ENCODE peak calls at places on chromosomes 6 and 20, in eight cellular contexts. U is HCT116; E is tibial artery; P is HepG2; T is CD8-positive, alpha-beta memory T cell; V is brain microvascular endothelial cell; M is PC-9; J is PC-3. F is an unnamed sample.

GRCh38 chr20:11302436-11302835 is 615.3 kb upstream of the BTBD3 start:
- DNase-seq in J (peak; percentile 13), E (no peak), U (no peak), M (no peak), V (no peak), P (no peak), T (no peak), F (peak; percentile 37)

GRCh38 chr20:57560554-57561355 is at the start of gene PCK1:
- DNase-seq in E (no peak), U (no peak), P (peak; percentile 89), V (peak; percentile 14), J (peak; percentile 40), M (no peak), T (no peak), F (no peak)

GRCh38 chr6:143196525-143197225 is 136.0 kb downstream of the AIG1 start:
- DNase-seq in V (peak; percentile 12), E (no peak), U (no peak), P (no peak), T (no peak), M (no peak), J (no peak), F (no peak)

GRCh38 chr20:24643731-24644130 is 174.3 kb downstream of the SYNDIG1 start:
- DNase-seq in J (no peak), E (no peak), T (no peak), M (no peak), U (no peak), V (no peak), P (no peak), F (no peak)

GRCh38 chr6:93423542-93423941 is 4.2 kb upstream of the EPHA7 start:
- DNase-seq in V (peak; percentile 49), E (no peak), J (peak; percentile 54), M (no peak), T (no peak), P (peak; percentile 62), U (peak; percentile 8), F (no peak)

GRCh38 chr6:111758608-111759293 is 114.5 kb downstream of the FYN start:
- DNase-seq in J (no peak), M (no peak), E (no peak), T (peak; percentile 68), V (no peak), U (no peak), P (no peak), F (no peak)

GRCh38 chr6:137033828-137034227 is 10.9 kb downstream of the IL20RA start:
- DNase-seq in E (no peak), T (peak; percentile 80), P (peak; percentile 30), M (no peak), U (no peak), J (peak; percentile 80), V (no peak), F (no peak)

GRCh38 chr20:20480689-20481088 is 112.8 kb downstream of the INSM1 start:
- DNase-seq in J (peak; percentile 81), M (peak; percentile 69), V (peak; percentile 38), U (peak; percentile 15), P (no peak), T (no peak), E (no peak), F (peak; percentile 27)

GRCh38 chr6:131954099-131954774 is 3.1 kb upstream of the CCN2 start:
- DNase-seq in E (no peak), J (no peak), M (no peak), U (no peak), V (peak; percentile 82), T (no peak), P (no peak), F (no peak)

GRCh38 chr6:126047648-126048047 is 61.3 kb downstream of the TRMT11 start:
- DNase-seq in M (no peak), P (no peak), T (no peak), J (no peak), U (no peak), E (no peak), V (no peak), F (no peak)

DNA sequence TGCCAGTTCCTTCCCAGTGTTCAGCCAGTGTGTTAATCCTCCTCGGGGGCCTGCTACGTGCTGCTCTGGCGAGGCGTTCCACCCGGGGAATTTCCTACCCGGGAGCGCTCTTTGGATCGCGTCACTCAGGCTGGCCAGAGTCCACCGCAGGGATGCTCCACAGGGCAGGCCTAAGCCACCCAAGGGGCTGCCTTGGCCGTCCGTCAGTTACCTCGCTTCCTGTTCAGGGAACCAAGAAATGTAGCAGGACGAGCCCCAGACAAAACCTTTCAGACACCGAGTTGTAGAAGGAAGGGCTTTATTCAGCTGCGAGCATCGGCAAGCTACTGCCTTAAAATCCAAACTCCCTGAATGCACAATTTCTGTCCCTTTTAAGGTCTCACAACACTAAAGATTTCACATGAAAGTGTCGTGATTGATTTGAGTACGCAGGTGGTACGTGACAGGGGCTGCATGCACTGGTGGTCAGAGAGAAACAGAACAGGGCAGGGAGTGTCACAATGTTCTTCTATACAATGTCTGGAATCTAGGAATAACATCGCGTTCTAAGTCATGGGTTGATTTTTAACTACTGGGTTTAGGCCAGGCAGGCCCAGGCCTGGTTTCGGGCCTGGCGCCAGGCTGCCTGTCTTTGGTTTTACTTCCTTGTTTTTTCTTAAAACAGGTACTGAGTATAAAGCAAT is 15.7 kb upstream of the POU5F1 start:
- DNase-seq in E (peak; percentile 65), M (no peak), P (peak; percentile 75), U (no peak), V (no peak), T (no peak), J (no peak), F (no peak)
- H3K27ac ChIP-seq in E (peak overlapping the region; percentile 89), M (no peak overlapping the region), P (peak overlapping the region; percentile 94), U (no peak overlapping the region), V (no peak overlapping the region), T (no peak overlapping the region), J (no peak overlapping the region), F (peak overlapping the region; percentile 90)

GRCh38 chr20:52971498-52972189 is 514 bp upstream of the TSHZ2 start:
- DNase-seq in J (no peak), E (no peak), V (no peak), P (no peak), U (no peak), M (no peak), T (no peak), F (no peak)
- H3K27ac ChIP-seq in J (no peak overlapping the region), E (no peak overlapping the region), V (no peak overlapping the region), P (no peak overlapping the region), U (no peak overlapping the region), M (no peak overlapping the region), T (no peak overlapping the region), F (no peak overlapping the region)

DNA sequence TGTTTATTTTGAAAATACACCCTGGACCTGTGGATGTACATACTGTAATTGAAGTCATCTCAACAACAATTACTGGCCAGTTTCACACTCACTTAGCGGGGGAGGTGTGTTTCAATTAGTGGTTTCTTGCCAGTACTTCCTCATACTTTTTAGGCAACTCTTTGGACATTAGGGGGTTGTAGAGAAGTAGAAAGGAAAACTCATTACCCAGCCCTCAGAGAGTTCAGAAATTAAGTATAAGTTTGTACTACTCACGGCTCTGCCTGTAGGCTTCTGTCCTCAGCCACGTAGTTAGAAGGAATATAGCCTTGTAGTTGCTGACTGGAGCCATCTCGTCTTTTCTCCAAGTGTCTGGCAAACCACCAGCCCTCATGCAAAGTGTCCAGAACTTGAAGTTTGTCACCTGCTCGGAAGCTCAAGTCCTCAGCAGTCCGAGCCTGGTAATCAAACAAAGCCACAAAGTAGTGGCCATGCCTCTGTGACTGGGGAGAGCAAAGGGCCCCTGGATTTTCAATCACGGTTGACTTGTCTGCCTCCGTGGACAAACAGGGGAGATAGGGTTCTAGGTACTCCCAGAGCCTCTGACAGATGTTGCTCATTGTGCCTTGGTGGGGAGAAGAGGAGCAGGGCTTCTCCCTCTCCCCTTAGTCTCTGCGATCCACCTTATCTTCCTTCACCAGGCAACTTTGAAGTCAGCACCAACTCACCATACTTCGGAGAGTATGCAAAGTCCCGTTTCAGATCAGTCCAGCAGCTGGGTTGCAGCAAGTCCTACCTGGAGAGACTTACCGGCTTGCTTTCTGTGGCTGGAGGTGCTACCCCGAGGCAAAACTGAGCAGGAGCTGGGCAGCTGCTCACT is 749 bp downstream of the FRK start:
- DNase-seq in V (no peak), P (peak; percentile 42), M (peak; percentile 87), U (no peak), T (no peak), J (peak; percentile 22), E (no peak), F (peak; percentile 44)
- H3K27ac ChIP-seq in V (no peak overlapping the region), P (peak overlapping the region; percentile 87), M (peak overlapping the region; percentile 91), U (peak overlapping the region; percentile 85), T (no peak overlapping the region), J (peak overlapping the region; percentile 46), E (peak overlapping the region; percentile 89), F (peak overlapping the region; percentile 88)

GRCh38 chr20:36865076-36865860 is 10.7 kb upstream of the TLDC2 start:
- DNase-seq in U (no peak), V (no peak), E (no peak), J (no peak), M (no peak), P (no peak), T (no peak), F (no peak)

GRCh38 chr20:36866164-36866563 is 9.8 kb upstream of the TLDC2 start:
- DNase-seq in M (no peak), U (no peak), E (no peak), J (no peak), P (peak; percentile 55), T (no peak), V (no peak), F (no peak)

GRCh38 chr20:36865861-36866149 is 10.1 kb upstream of the TLDC2 start:
- DNase-seq in V (no peak), T (no peak), M (no peak), P (no peak), U (no peak), J (no peak), E (no peak), F (no peak)

GRCh38 chr20:36862857-36863668 is 12.9 kb upstream of the TLDC2 start:
- DNase-seq in U (no peak), J (no peak), P (no peak), V (no peak), M (no peak), E (no peak), T (no peak), F (no peak)

DNA sequence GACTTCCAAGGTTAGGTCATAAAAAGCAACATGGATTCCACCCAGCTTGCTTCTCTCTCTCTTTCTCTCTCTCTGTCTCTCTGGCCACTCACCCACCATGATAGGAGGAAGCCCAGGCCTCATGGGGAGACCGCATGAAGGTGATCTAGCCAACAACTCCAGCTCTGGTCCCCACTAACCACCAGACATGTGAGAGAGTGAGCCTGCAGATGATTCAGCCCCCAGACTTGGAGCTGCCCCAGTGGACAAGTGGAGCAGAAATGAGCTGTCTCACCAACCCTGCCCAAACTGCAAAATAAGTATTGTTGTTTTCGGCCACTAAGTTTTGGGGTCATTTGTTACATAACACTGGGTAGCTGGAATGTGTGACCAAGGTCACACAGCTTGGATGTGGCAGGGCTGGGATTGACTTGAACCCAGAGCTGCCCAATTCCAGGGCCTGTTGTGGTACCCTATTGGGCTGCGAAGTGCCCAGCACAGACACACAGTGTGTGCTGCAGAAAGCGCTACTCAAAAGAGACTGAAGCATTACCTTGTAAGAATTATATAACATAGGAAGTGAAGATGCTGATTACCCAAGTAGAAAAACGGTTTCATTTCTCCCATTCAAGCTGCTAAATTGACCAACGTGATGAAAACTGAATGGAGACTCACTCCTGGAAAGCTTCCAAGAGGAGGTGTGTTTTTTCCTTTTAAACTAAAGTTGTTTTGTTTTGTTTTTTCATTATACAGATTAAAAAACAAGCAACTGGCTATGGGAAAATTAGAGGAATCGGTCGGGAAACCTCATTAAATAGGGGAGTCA is 9.1 kb upstream of the TLDC2 start:
- DNase-seq in V (no peak), E (no peak), P (no peak), U (no peak), J (no peak), T (no peak), M (no peak), F (no peak)
- H3K27ac ChIP-seq in V (no peak overlapping the region), E (no peak overlapping the region), P (no peak overlapping the region), U (no peak overlapping the region), J (no peak overlapping the region), T (no peak overlapping the region), M (no peak overlapping the region), F (no peak overlapping the region)

GRCh38 chr6:144338951-144339681 is 54.0 kb downstream of the UTRN start:
- DNase-seq in T (no peak), V (no peak), U (no peak), J (no peak), M (no peak), E (no peak), P (no peak), F (no peak)
- H3K27ac ChIP-seq in T (no peak overlapping the region), V (no peak overlapping the region), U (no peak overlapping the region), J (no peak overlapping the region), M (no peak overlapping the region), E (peak overlapping the region; percentile 33), P (no peak overlapping the region), F (no peak overlapping the region)

F was measured in epithelial cell of prostate.